ENCODE peak calls at places on chromosome 20, in five cellular contexts. One of them, this sample, is unnamed.
A peak's percentile ranks its signal among the peaks of the same experiment; 100 is the strongest.

GRCh38 chr20:32830437-32830836 is 10.7 kb downstream of the MAPRE1 start:
- DNase-seq in caudate nucleus: no peak
- DNase-seq in AG04450: no peak
- DNase-seq in CD4-positive, alpha-beta T cell: no peak
- DNase-seq in tibial nerve: no peak
- DNase-seq in this sample: no peak

GRCh38 chr20:37984018-37984785 is 49.1 kb downstream of the TTI1 start:
- DNase-seq in caudate nucleus: no peak
- DNase-seq in CD4-positive, alpha-beta T cell: no peak
- DNase-seq in tibial nerve: no peak
- DNase-seq in AG04450: no peak
- DNase-seq in this sample: no peak

GRCh38 chr20:63946986-63947637 is 9.1 kb downstream of the UCKL1 start:
- DNase-seq in caudate nucleus: no peak
- DNase-seq in tibial nerve: no peak
- DNase-seq in CD4-positive, alpha-beta T cell: no peak
- DNase-seq in AG04450: no peak
- DNase-seq in this sample: no peak

GRCh38 chr20:5000263-5001173 is 792 bp downstream of the SLC23A2 start:
- DNase-seq in caudate nucleus: peak; percentile 46
- DNase-seq in AG04450: no peak
- DNase-seq in tibial nerve: peak; percentile 34
- DNase-seq in CD4-positive, alpha-beta T cell: peak; percentile 28
- DNase-seq in this sample: no peak

GRCh38 chr20:31666258-31667042 is 28.7 kb downstream of the COX4I2 start:
- DNase-seq in caudate nucleus: no peak
- DNase-seq in CD4-positive, alpha-beta T cell: no peak
- DNase-seq in AG04450: no peak
- DNase-seq in tibial nerve: no peak
- DNase-seq in this sample: no peak

GRCh38 chr20:33753763-33754162 is 22.0 kb downstream of the ZNF341 start:
- DNase-seq in tibial nerve: no peak
- DNase-seq in caudate nucleus: no peak
- DNase-seq in AG04450: no peak
- DNase-seq in CD4-positive, alpha-beta T cell: no peak
- DNase-seq in this sample: no peak

GRCh38 chr20:23187759-23188158 is 101.6 kb upstream of the CD93 start:
- DNase-seq in AG04450: no peak
- DNase-seq in tibial nerve: no peak
- DNase-seq in CD4-positive, alpha-beta T cell: no peak
- DNase-seq in caudate nucleus: no peak
- DNase-seq in this sample: no peak

GRCh38 chr20:49790077-49790798 is 22.4 kb upstream of the SLC9A8 start:
- DNase-seq in CD4-positive, alpha-beta T cell: no peak
- DNase-seq in caudate nucleus: no peak
- DNase-seq in AG04450: peak; percentile 59
- DNase-seq in tibial nerve: no peak
- DNase-seq in this sample: no peak

GRCh38 chr20:59043698-59044097 is 1.1 kb upstream of the PRELID3B start:
- DNase-seq in tibial nerve: no peak
- DNase-seq in CD4-positive, alpha-beta T cell: no peak
- DNase-seq in AG04450: no peak
- DNase-seq in caudate nucleus: no peak
- DNase-seq in this sample: peak; percentile 69

GRCh38 chr20:57993738-57994431 is 234.6 kb downstream of the ANKRD60 start:
- DNase-seq in tibial nerve: no peak
- DNase-seq in caudate nucleus: no peak
- DNase-seq in CD4-positive, alpha-beta T cell: no peak
- DNase-seq in AG04450: no peak
- DNase-seq in this sample: no peak

GRCh38 chr20:62860924-62861691 is 514 bp downstream of the TCFL5 start:
- DNase-seq in AG04450: no peak
- DNase-seq in caudate nucleus: no peak
- DNase-seq in tibial nerve: no peak
- DNase-seq in CD4-positive, alpha-beta T cell: peak; percentile 44
- DNase-seq in this sample: no peak

GRCh38 chr20:32037929-32038328 is 14.1 kb upstream of the HCK start:
- DNase-seq in caudate nucleus: no peak
- DNase-seq in tibial nerve: no peak
- DNase-seq in CD4-positive, alpha-beta T cell: no peak
- DNase-seq in AG04450: no peak
- DNase-seq in this sample: no peak

GRCh38 chr20:59835448-59836395 is 97.7 kb downstream of the SYCP2 start:
- DNase-seq in caudate nucleus: no peak
- DNase-seq in CD4-positive, alpha-beta T cell: no peak
- DNase-seq in tibial nerve: peak; percentile 47
- DNase-seq in AG04450: no peak
- DNase-seq in this sample: no peak

GRCh38 chr20:2741463-2741862 is 48.9 kb downstream of the EBF4 start:
- DNase-seq in caudate nucleus: no peak
- DNase-seq in CD4-positive, alpha-beta T cell: no peak
- DNase-seq in AG04450: no peak
- DNase-seq in tibial nerve: no peak
- DNase-seq in this sample: no peak

GRCh38 chr20:4318891-4319290 is 303.5 kb upstream of the RNF24 start:
- DNase-seq in tibial nerve: no peak
- DNase-seq in CD4-positive, alpha-beta T cell: no peak
- DNase-seq in AG04450: no peak
- DNase-seq in caudate nucleus: no peak
- DNase-seq in this sample: no peak

GRCh38 chr20:63108247-63108646 is 101.5 kb upstream of the BHLHE23 start:
- DNase-seq in caudate nucleus: no peak
- DNase-seq in tibial nerve: no peak
- DNase-seq in CD4-positive, alpha-beta T cell: no peak
- DNase-seq in AG04450: no peak
- DNase-seq in this sample: no peak

GRCh38 chr20:20214757-20215275 is 153.1 kb upstream of the INSM1 start:
- DNase-seq in CD4-positive, alpha-beta T cell: no peak
- DNase-seq in caudate nucleus: no peak
- DNase-seq in AG04450: no peak
- DNase-seq in tibial nerve: no peak
- DNase-seq in this sample: no peak

GRCh38 chr20:57587989-57588377 is 27.1 kb downstream of the PCK1 start:
- DNase-seq in caudate nucleus: no peak
- DNase-seq in AG04450: no peak
- DNase-seq in CD4-positive, alpha-beta T cell: no peak
- DNase-seq in tibial nerve: no peak
- DNase-seq in this sample: no peak

GRCh38 chr20:56360133-56360898 is 1.5 kb downstream of the FAM210B start:
- DNase-seq in caudate nucleus: no peak
- DNase-seq in AG04450: no peak
- DNase-seq in CD4-positive, alpha-beta T cell: no peak
- DNase-seq in tibial nerve: no peak
- DNase-seq in this sample: no peak

GRCh38 chr20:63082308-63082938 is 75.7 kb upstream of the BHLHE23 start:
- DNase-seq in AG04450: no peak
- DNase-seq in CD4-positive, alpha-beta T cell: peak; percentile 24
- DNase-seq in tibial nerve: no peak
- DNase-seq in caudate nucleus: no peak
- DNase-seq in this sample: no peak

GRCh38 chr20:63102720-63103375 is 96.1 kb upstream of the BHLHE23 start:
- DNase-seq in AG04450: no peak
- DNase-seq in CD4-positive, alpha-beta T cell: peak; percentile 64
- DNase-seq in tibial nerve: no peak
- DNase-seq in caudate nucleus: no peak
- DNase-seq in this sample: no peak

DNA sequence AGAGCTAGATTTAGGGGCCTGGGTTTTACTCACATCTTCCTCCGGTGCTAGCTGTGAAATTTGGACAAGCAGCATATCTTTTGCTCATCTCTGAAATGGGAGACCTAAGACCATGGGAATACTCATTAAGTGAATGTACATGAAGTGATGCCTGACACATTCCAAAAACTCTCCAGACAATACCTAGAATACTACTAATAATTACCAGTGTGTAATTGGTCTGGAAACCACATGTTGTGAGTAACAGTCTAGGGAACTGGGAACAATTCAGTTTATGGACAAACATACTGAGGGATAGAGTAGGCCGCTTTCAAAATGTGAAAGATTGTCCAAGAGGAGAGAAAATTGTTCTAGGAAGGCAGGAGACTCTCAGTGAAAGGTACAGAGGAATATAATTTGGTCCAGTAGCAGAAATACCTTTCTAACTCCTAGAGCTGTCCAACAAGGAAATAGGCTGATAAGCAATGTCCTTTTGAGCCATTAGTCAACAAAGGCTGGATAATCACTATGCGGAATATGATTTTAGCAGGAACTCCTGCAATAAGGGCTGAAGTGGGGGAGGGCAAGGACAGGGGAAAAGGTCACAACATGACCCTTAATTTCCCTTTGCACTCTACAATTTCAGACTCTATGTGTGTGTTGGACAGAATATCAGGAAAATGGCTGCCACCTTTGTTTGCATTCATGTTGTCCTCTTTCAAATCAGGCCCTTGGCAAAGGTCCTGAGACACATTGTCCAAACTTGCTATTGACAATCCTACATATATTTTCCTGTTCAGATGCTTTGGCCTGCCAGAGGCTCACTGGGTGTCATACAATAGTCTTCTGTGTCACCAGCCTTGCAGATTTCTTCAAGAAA is 315.4 kb downstream of the PLCB1 start:
- DNase-seq in CD4-positive, alpha-beta T cell: no peak
- DNase-seq in caudate nucleus: no peak
- DNase-seq in AG04450: no peak
- DNase-seq in tibial nerve: no peak
- DNase-seq in this sample: no peak
- H3K27ac ChIP-seq in CD4-positive, alpha-beta T cell: no peak overlapping the region
- H3K27ac ChIP-seq in caudate nucleus: no peak overlapping the region
- H3K27ac ChIP-seq in AG04450: no peak overlapping the region
- H3K27ac ChIP-seq in tibial nerve: no peak overlapping the region
- H3K27ac ChIP-seq in this sample: no peak overlapping the region

GRCh38 chr20:754904-755303 is 13.4 kb downstream of the SLC52A3 start:
- DNase-seq in AG04450: no peak
- DNase-seq in tibial nerve: no peak
- DNase-seq in caudate nucleus: no peak
- DNase-seq in CD4-positive, alpha-beta T cell: no peak
- DNase-seq in this sample: no peak

GRCh38 chr20:755931-756330 is 12.4 kb downstream of the SLC52A3 start:
- DNase-seq in CD4-positive, alpha-beta T cell: no peak
- DNase-seq in tibial nerve: no peak
- DNase-seq in caudate nucleus: no peak
- DNase-seq in AG04450: no peak
- DNase-seq in this sample: no peak

GRCh38 chr20:752263-752662 is 16.0 kb downstream of the SLC52A3 start:
- DNase-seq in CD4-positive, alpha-beta T cell: no peak
- DNase-seq in caudate nucleus: no peak
- DNase-seq in AG04450: no peak
- DNase-seq in tibial nerve: no peak
- DNase-seq in this sample: no peak

GRCh38 chr20:750801-751200 is 17.5 kb downstream of the SLC52A3 start:
- DNase-seq in AG04450: no peak
- DNase-seq in tibial nerve: no peak
- DNase-seq in CD4-positive, alpha-beta T cell: no peak
- DNase-seq in caudate nucleus: no peak
- DNase-seq in this sample: no peak

GRCh38 chr20:753897-754635 is 14.2 kb downstream of the SLC52A3 start:
- DNase-seq in AG04450: no peak
- DNase-seq in caudate nucleus: no peak
- DNase-seq in tibial nerve: no peak
- DNase-seq in CD4-positive, alpha-beta T cell: no peak
- DNase-seq in this sample: no peak
- H3K27ac ChIP-seq in AG04450: no peak overlapping the region
- H3K27ac ChIP-seq in caudate nucleus: no peak overlapping the region
- H3K27ac ChIP-seq in tibial nerve: no peak overlapping the region
- H3K27ac ChIP-seq in CD4-positive, alpha-beta T cell: no peak overlapping the region
- H3K27ac ChIP-seq in this sample: no peak overlapping the region

GRCh38 chr20:6767536-6768227 is at the start of gene BMP2:
- DNase-seq in CD4-positive, alpha-beta T cell: no peak
- DNase-seq in tibial nerve: peak; percentile 20
- DNase-seq in caudate nucleus: no peak
- DNase-seq in AG04450: no peak
- DNase-seq in this sample: no peak
- H3K27ac ChIP-seq in CD4-positive, alpha-beta T cell: no peak within 1 kb of the TSS
- H3K27ac ChIP-seq in tibial nerve: peak within 1 kb of the TSS; percentile 72
- H3K27ac ChIP-seq in caudate nucleus: peak within 1 kb of the TSS; percentile 36
- H3K27ac ChIP-seq in AG04450: no peak within 1 kb of the TSS
- H3K27ac ChIP-seq in this sample: peak within 1 kb of the TSS; percentile 46

DNA sequence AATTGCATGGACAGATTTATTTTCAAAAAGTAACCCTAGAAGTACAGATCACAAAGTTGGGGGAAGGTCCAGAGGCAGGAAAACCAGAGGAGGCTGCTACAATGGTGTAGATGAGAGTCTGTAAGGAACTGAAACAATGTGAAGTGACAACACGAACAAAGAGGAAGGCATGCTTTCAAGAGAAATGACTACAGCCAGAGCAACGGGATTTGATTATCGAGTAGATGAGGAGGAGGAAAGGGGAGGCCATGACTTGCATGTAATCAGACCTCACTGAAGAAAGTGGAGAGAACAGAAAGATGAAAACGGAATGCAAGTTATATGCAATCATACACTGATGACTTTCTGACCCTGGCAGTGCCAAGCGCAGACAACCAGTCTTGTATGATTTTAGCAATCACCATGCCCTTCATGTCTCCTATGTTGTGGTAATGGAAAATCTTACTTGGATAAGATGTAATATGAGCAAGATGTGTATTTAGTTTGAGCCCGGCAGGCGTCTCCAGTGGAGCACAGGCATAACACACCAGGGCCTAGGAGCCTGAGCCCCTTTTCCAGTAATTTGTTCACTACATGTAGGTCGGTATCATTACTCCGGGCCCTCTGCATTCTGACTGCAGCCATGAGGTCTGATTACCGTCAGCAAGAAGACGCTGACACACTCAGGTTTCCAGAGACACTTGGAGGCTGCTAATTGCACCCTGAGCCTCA is 34.0 kb upstream of the FAM83C start:
- DNase-seq in tibial nerve: no peak
- DNase-seq in caudate nucleus: no peak
- DNase-seq in CD4-positive, alpha-beta T cell: no peak
- DNase-seq in AG04450: no peak
- DNase-seq in this sample: no peak
- H3K27ac ChIP-seq in tibial nerve: no peak overlapping the region
- H3K27ac ChIP-seq in caudate nucleus: no peak overlapping the region
- H3K27ac ChIP-seq in CD4-positive, alpha-beta T cell: no peak overlapping the region
- H3K27ac ChIP-seq in AG04450: no peak overlapping the region
- H3K27ac ChIP-seq in this sample: no peak overlapping the region